ENCODE peak calls at places on chromosomes 3 and 15, in eight cellular contexts. One of them, this sample, is unnamed.

GRCh38 chr3:23406576-23406975 is 203.4 kb downstream of the UBE2E2 start:
- DNase-seq in stromal cell of bone marrow: peak; percentile 0
- DNase-seq in HT1080: no peak
- DNase-seq in A549: no peak
- DNase-seq in stimulated activated CD4-positive, alpha-beta T cell treated with anti-CD3 and anti-CD28 coated beads, TNF-alpha, amount 100 ng/mL, for 4 hours: no peak
- DNase-seq in NCI-H1436: no peak
- DNase-seq in MM.1S: no peak
- DNase-seq in GM23248: peak; percentile 20
- DNase-seq in this sample: no peak

GRCh38 chr3:83894223-83894622 is 1064.6 kb upstream of the CADM2 start:
- DNase-seq in stromal cell of bone marrow: no peak
- DNase-seq in HT1080: no peak
- DNase-seq in A549: no peak
- DNase-seq in stimulated activated CD4-positive, alpha-beta T cell treated with anti-CD3 and anti-CD28 coated beads, TNF-alpha, amount 100 ng/mL, for 4 hours: no peak
- DNase-seq in NCI-H1436: no peak
- DNase-seq in MM.1S: no peak
- DNase-seq in GM23248: no peak
- DNase-seq in this sample: no peak

GRCh38 chr3:147793841-147794240 is 384.7 kb downstream of the ZIC1 start:
- DNase-seq in stromal cell of bone marrow: peak; percentile 47
- DNase-seq in HT1080: peak; percentile 8
- DNase-seq in A549: no peak
- DNase-seq in stimulated activated CD4-positive, alpha-beta T cell treated with anti-CD3 and anti-CD28 coated beads, TNF-alpha, amount 100 ng/mL, for 4 hours: no peak
- DNase-seq in NCI-H1436: no peak
- DNase-seq in MM.1S: no peak
- DNase-seq in GM23248: peak; percentile 41
- DNase-seq in this sample: no peak

GRCh38 chr3:2544718-2545117 is 446.1 kb downstream of the CNTN4 start:
- DNase-seq in stromal cell of bone marrow: no peak
- DNase-seq in HT1080: no peak
- DNase-seq in A549: no peak
- DNase-seq in stimulated activated CD4-positive, alpha-beta T cell treated with anti-CD3 and anti-CD28 coated beads, TNF-alpha, amount 100 ng/mL, for 4 hours: no peak
- DNase-seq in NCI-H1436: no peak
- DNase-seq in MM.1S: no peak
- DNase-seq in GM23248: no peak
- DNase-seq in this sample: no peak

GRCh38 chr15:70794596-70795310 is 31.4 kb upstream of the UACA start:
- DNase-seq in stromal cell of bone marrow: peak; percentile 70
- DNase-seq in HT1080: peak; percentile 48
- DNase-seq in A549: no peak
- DNase-seq in stimulated activated CD4-positive, alpha-beta T cell treated with anti-CD3 and anti-CD28 coated beads, TNF-alpha, amount 100 ng/mL, for 4 hours: no peak
- DNase-seq in NCI-H1436: no peak
- DNase-seq in MM.1S: no peak
- DNase-seq in GM23248: peak; percentile 63
- DNase-seq in this sample: no peak

GRCh38 chr3:133254716-133255115 is 145.1 kb upstream of the BFSP2 start:
- DNase-seq in stromal cell of bone marrow: no peak
- DNase-seq in HT1080: no peak
- DNase-seq in A549: no peak
- DNase-seq in stimulated activated CD4-positive, alpha-beta T cell treated with anti-CD3 and anti-CD28 coated beads, TNF-alpha, amount 100 ng/mL, for 4 hours: no peak
- DNase-seq in NCI-H1436: no peak
- DNase-seq in MM.1S: no peak
- DNase-seq in GM23248: no peak
- DNase-seq in this sample: no peak

GRCh38 chr15:77336006-77336405 is 83.9 kb downstream of the PEAK1 start:
- DNase-seq in stromal cell of bone marrow: no peak
- DNase-seq in HT1080: no peak
- DNase-seq in A549: no peak
- DNase-seq in stimulated activated CD4-positive, alpha-beta T cell treated with anti-CD3 and anti-CD28 coated beads, TNF-alpha, amount 100 ng/mL, for 4 hours: no peak
- DNase-seq in NCI-H1436: no peak
- DNase-seq in MM.1S: no peak
- DNase-seq in GM23248: no peak
- DNase-seq in this sample: no peak

GRCh38 chr15:36294359-36294758 is 285.1 kb upstream of the CDIN1 start:
- DNase-seq in stromal cell of bone marrow: peak; percentile 12
- DNase-seq in HT1080: peak; percentile 4
- DNase-seq in A549: no peak
- DNase-seq in stimulated activated CD4-positive, alpha-beta T cell treated with anti-CD3 and anti-CD28 coated beads, TNF-alpha, amount 100 ng/mL, for 4 hours: no peak
- DNase-seq in NCI-H1436: no peak
- DNase-seq in MM.1S: no peak
- DNase-seq in GM23248: no peak
- DNase-seq in this sample: no peak

GRCh38 chr3:104150724-104151123 is 1216.0 kb upstream of the ALCAM start:
- DNase-seq in stromal cell of bone marrow: no peak
- DNase-seq in HT1080: no peak
- DNase-seq in A549: no peak
- DNase-seq in stimulated activated CD4-positive, alpha-beta T cell treated with anti-CD3 and anti-CD28 coated beads, TNF-alpha, amount 100 ng/mL, for 4 hours: no peak
- DNase-seq in NCI-H1436: no peak
- DNase-seq in MM.1S: no peak
- DNase-seq in GM23248: no peak
- DNase-seq in this sample: no peak

GRCh38 chr15:67201136-67201535 is 53.3 kb downstream of the AAGAB start:
- DNase-seq in stromal cell of bone marrow: no peak
- DNase-seq in HT1080: peak; percentile 54
- DNase-seq in A549: no peak
- DNase-seq in stimulated activated CD4-positive, alpha-beta T cell treated with anti-CD3 and anti-CD28 coated beads, TNF-alpha, amount 100 ng/mL, for 4 hours: no peak
- DNase-seq in NCI-H1436: no peak
- DNase-seq in MM.1S: no peak
- DNase-seq in GM23248: no peak
- DNase-seq in this sample: no peak

GRCh38 chr3:61545716-61546115 is 15.7 kb upstream of the PTPRG start:
- DNase-seq in stromal cell of bone marrow: no peak
- DNase-seq in HT1080: no peak
- DNase-seq in A549: no peak
- DNase-seq in stimulated activated CD4-positive, alpha-beta T cell treated with anti-CD3 and anti-CD28 coated beads, TNF-alpha, amount 100 ng/mL, for 4 hours: no peak
- DNase-seq in NCI-H1436: no peak
- DNase-seq in MM.1S: no peak
- DNase-seq in GM23248: no peak
- DNase-seq in this sample: no peak

GRCh38 chr3:153291052-153291689 is 129.1 kb downstream of the RAP2B start:
- DNase-seq in stromal cell of bone marrow: no peak
- DNase-seq in HT1080: no peak
- DNase-seq in A549: peak; percentile 37
- DNase-seq in stimulated activated CD4-positive, alpha-beta T cell treated with anti-CD3 and anti-CD28 coated beads, TNF-alpha, amount 100 ng/mL, for 4 hours: no peak
- DNase-seq in NCI-H1436: no peak
- DNase-seq in MM.1S: peak; percentile 70
- DNase-seq in GM23248: peak; percentile 50
- DNase-seq in this sample: no peak

GRCh38 chr15:40471778-40472130 is 970 bp downstream of the CHST14 start:
- DNase-seq in stromal cell of bone marrow: no peak
- DNase-seq in HT1080: no peak
- DNase-seq in A549: no peak
- DNase-seq in stimulated activated CD4-positive, alpha-beta T cell treated with anti-CD3 and anti-CD28 coated beads, TNF-alpha, amount 100 ng/mL, for 4 hours: no peak
- DNase-seq in NCI-H1436: no peak
- DNase-seq in MM.1S: peak; percentile 19
- DNase-seq in GM23248: peak; percentile 43
- DNase-seq in this sample: no peak

GRCh38 chr3:72312339-72312738 is 527.4 kb upstream of the PROK2 start:
- DNase-seq in stromal cell of bone marrow: no peak
- DNase-seq in HT1080: no peak
- DNase-seq in A549: no peak
- DNase-seq in stimulated activated CD4-positive, alpha-beta T cell treated with anti-CD3 and anti-CD28 coated beads, TNF-alpha, amount 100 ng/mL, for 4 hours: no peak
- DNase-seq in NCI-H1436: no peak
- DNase-seq in MM.1S: no peak
- DNase-seq in GM23248: peak; percentile 43
- DNase-seq in this sample: no peak

GRCh38 chr3:132090921-132091320 is 56.1 kb upstream of the CPNE4 start:
- DNase-seq in stromal cell of bone marrow: no peak
- DNase-seq in HT1080: peak; percentile 73
- DNase-seq in A549: no peak
- DNase-seq in stimulated activated CD4-positive, alpha-beta T cell treated with anti-CD3 and anti-CD28 coated beads, TNF-alpha, amount 100 ng/mL, for 4 hours: no peak
- DNase-seq in NCI-H1436: no peak
- DNase-seq in MM.1S: no peak
- DNase-seq in GM23248: peak; percentile 32
- DNase-seq in this sample: no peak

GRCh38 chr15:53074221-53074620 is 284.1 kb upstream of the ONECUT1 start:
- DNase-seq in stromal cell of bone marrow: no peak
- DNase-seq in HT1080: no peak
- DNase-seq in A549: no peak
- DNase-seq in stimulated activated CD4-positive, alpha-beta T cell treated with anti-CD3 and anti-CD28 coated beads, TNF-alpha, amount 100 ng/mL, for 4 hours: no peak
- DNase-seq in NCI-H1436: no peak
- DNase-seq in MM.1S: no peak
- DNase-seq in GM23248: no peak
- DNase-seq in this sample: no peak

GRCh38 chr15:59933607-59934006 is 70.5 kb upstream of the FOXB1 start:
- DNase-seq in stromal cell of bone marrow: no peak
- DNase-seq in HT1080: peak; percentile 45
- DNase-seq in A549: no peak
- DNase-seq in stimulated activated CD4-positive, alpha-beta T cell treated with anti-CD3 and anti-CD28 coated beads, TNF-alpha, amount 100 ng/mL, for 4 hours: no peak
- DNase-seq in NCI-H1436: no peak
- DNase-seq in MM.1S: no peak
- DNase-seq in GM23248: peak; percentile 8
- DNase-seq in this sample: no peak

GRCh38 chr3:66259721-66260255 is 39.0 kb downstream of the SLC25A26 start:
- DNase-seq in stromal cell of bone marrow: no peak
- DNase-seq in HT1080: no peak
- DNase-seq in A549: no peak
- DNase-seq in stimulated activated CD4-positive, alpha-beta T cell treated with anti-CD3 and anti-CD28 coated beads, TNF-alpha, amount 100 ng/mL, for 4 hours: no peak
- DNase-seq in NCI-H1436: no peak
- DNase-seq in MM.1S: no peak
- DNase-seq in GM23248: peak; percentile 18
- DNase-seq in this sample: no peak

GRCh38 chr3:97970131-97970530 is 2.1 kb downstream of the RIOX2 start:
- DNase-seq in stromal cell of bone marrow: no peak
- DNase-seq in HT1080: no peak
- DNase-seq in A549: no peak
- DNase-seq in stimulated activated CD4-positive, alpha-beta T cell treated with anti-CD3 and anti-CD28 coated beads, TNF-alpha, amount 100 ng/mL, for 4 hours: no peak
- DNase-seq in NCI-H1436: no peak
- DNase-seq in MM.1S: no peak
- DNase-seq in GM23248: peak; percentile 47
- DNase-seq in this sample: peak; percentile 18

GRCh38 chr15:32817570-32817969 is 99.8 kb downstream of the GREM1 start:
- DNase-seq in stromal cell of bone marrow: no peak
- DNase-seq in HT1080: no peak
- DNase-seq in A549: no peak
- DNase-seq in stimulated activated CD4-positive, alpha-beta T cell treated with anti-CD3 and anti-CD28 coated beads, TNF-alpha, amount 100 ng/mL, for 4 hours: no peak
- DNase-seq in NCI-H1436: no peak
- DNase-seq in MM.1S: no peak
- DNase-seq in GM23248: no peak
- DNase-seq in this sample: no peak

GRCh38 chr3:158111861-158112260 is 2.0 kb downstream of the RSRC1 start:
- DNase-seq in stromal cell of bone marrow: no peak
- DNase-seq in HT1080: no peak
- DNase-seq in A549: no peak
- DNase-seq in stimulated activated CD4-positive, alpha-beta T cell treated with anti-CD3 and anti-CD28 coated beads, TNF-alpha, amount 100 ng/mL, for 4 hours: no peak
- DNase-seq in NCI-H1436: no peak
- DNase-seq in MM.1S: no peak
- DNase-seq in GM23248: no peak
- DNase-seq in this sample: no peak

GRCh38 chr3:48727511-48727910 is 10.5 kb upstream of the IP6K2 start:
- DNase-seq in stromal cell of bone marrow: no peak
- DNase-seq in HT1080: no peak
- DNase-seq in A549: no peak
- DNase-seq in stimulated activated CD4-positive, alpha-beta T cell treated with anti-CD3 and anti-CD28 coated beads, TNF-alpha, amount 100 ng/mL, for 4 hours: no peak
- DNase-seq in NCI-H1436: no peak
- DNase-seq in MM.1S: no peak
- DNase-seq in GM23248: no peak
- DNase-seq in this sample: no peak

GRCh38 chr15:80512729-80513670 is 108.8 kb downstream of the ARNT2 start:
- DNase-seq in stromal cell of bone marrow: no peak
- DNase-seq in HT1080: peak; percentile 48
- DNase-seq in A549: peak; percentile 30
- DNase-seq in stimulated activated CD4-positive, alpha-beta T cell treated with anti-CD3 and anti-CD28 coated beads, TNF-alpha, amount 100 ng/mL, for 4 hours: no peak
- DNase-seq in NCI-H1436: no peak
- DNase-seq in MM.1S: peak; percentile 21
- DNase-seq in GM23248: peak; percentile 46
- DNase-seq in this sample: no peak

GRCh38 chr3:124759666-124760401 is 29.6 kb downstream of the UMPS start:
- DNase-seq in stromal cell of bone marrow: no peak
- DNase-seq in HT1080: peak; percentile 44
- DNase-seq in A549: no peak
- DNase-seq in stimulated activated CD4-positive, alpha-beta T cell treated with anti-CD3 and anti-CD28 coated beads, TNF-alpha, amount 100 ng/mL, for 4 hours: no peak
- DNase-seq in NCI-H1436: no peak
- DNase-seq in MM.1S: no peak
- DNase-seq in GM23248: peak; percentile 41
- DNase-seq in this sample: no peak

GRCh38 chr3:188152660-188153497 is 1.1 kb upstream of the LPP start:
- DNase-seq in stromal cell of bone marrow: no peak
- DNase-seq in HT1080: no peak
- DNase-seq in A549: peak; percentile 63
- DNase-seq in stimulated activated CD4-positive, alpha-beta T cell treated with anti-CD3 and anti-CD28 coated beads, TNF-alpha, amount 100 ng/mL, for 4 hours: no peak
- DNase-seq in NCI-H1436: no peak
- DNase-seq in MM.1S: no peak
- DNase-seq in GM23248: peak; percentile 86
- DNase-seq in this sample: no peak

GRCh38 chr3:183980408-183980807 is 37.3 kb downstream of the ABCC5 start:
- DNase-seq in stromal cell of bone marrow: no peak
- DNase-seq in HT1080: no peak
- DNase-seq in A549: no peak
- DNase-seq in stimulated activated CD4-positive, alpha-beta T cell treated with anti-CD3 and anti-CD28 coated beads, TNF-alpha, amount 100 ng/mL, for 4 hours: no peak
- DNase-seq in NCI-H1436: no peak
- DNase-seq in MM.1S: no peak
- DNase-seq in GM23248: no peak
- DNase-seq in this sample: no peak

GRCh38 chr3:15399970-15400369 is 27.4 kb downstream of the METTL6 start:
- DNase-seq in stromal cell of bone marrow: no peak
- DNase-seq in HT1080: no peak
- DNase-seq in A549: no peak
- DNase-seq in stimulated activated CD4-positive, alpha-beta T cell treated with anti-CD3 and anti-CD28 coated beads, TNF-alpha, amount 100 ng/mL, for 4 hours: no peak
- DNase-seq in NCI-H1436: no peak
- DNase-seq in MM.1S: no peak
- DNase-seq in GM23248: no peak
- DNase-seq in this sample: no peak

GRCh38 chr3:76039431-76039830 is 254.1 kb upstream of the ZNF717 start:
- DNase-seq in stromal cell of bone marrow: no peak
- DNase-seq in HT1080: peak; percentile 61
- DNase-seq in A549: no peak
- DNase-seq in stimulated activated CD4-positive, alpha-beta T cell treated with anti-CD3 and anti-CD28 coated beads, TNF-alpha, amount 100 ng/mL, for 4 hours: no peak
- DNase-seq in NCI-H1436: no peak
- DNase-seq in MM.1S: no peak
- DNase-seq in GM23248: peak; percentile 54
- DNase-seq in this sample: no peak

GRCh38 chr3:26280517-26280916 is 342.1 kb upstream of the LRRC3B start:
- DNase-seq in stromal cell of bone marrow: no peak
- DNase-seq in HT1080: no peak
- DNase-seq in A549: no peak
- DNase-seq in stimulated activated CD4-positive, alpha-beta T cell treated with anti-CD3 and anti-CD28 coated beads, TNF-alpha, amount 100 ng/mL, for 4 hours: no peak
- DNase-seq in NCI-H1436: no peak
- DNase-seq in MM.1S: no peak
- DNase-seq in GM23248: no peak
- DNase-seq in this sample: no peak

GRCh38 chr3:46685446-46685845 is 8.0 kb downstream of the ALS2CL start:
- DNase-seq in stromal cell of bone marrow: no peak
- DNase-seq in HT1080: no peak
- DNase-seq in A549: no peak
- DNase-seq in stimulated activated CD4-positive, alpha-beta T cell treated with anti-CD3 and anti-CD28 coated beads, TNF-alpha, amount 100 ng/mL, for 4 hours: no peak
- DNase-seq in NCI-H1436: no peak
- DNase-seq in MM.1S: no peak
- DNase-seq in GM23248: no peak
- DNase-seq in this sample: no peak

This sample was measured in GM04503.